ENCODE peak calls at places on chromosomes 1 and 21, in eight cellular contexts. D is AG10803; R is heart left ventricle; I is HuH-7; S is caudate nucleus; K is NCI-H345; V is stimulated activated CD8-positive, alpha-beta memory T cell treated with anti-CD3 and anti-CD28 coated beads, Interleukin-4, amount 100 ng/mL, for 24 hours; F is smooth muscle cell of the brain vasculature. X is an unnamed sample.

GRCh38 chr1:59265622-59266021 is 31.3 kb upstream of the FGGY start:
- DNase-seq in D (no peak), R (no peak), I (no peak), S (no peak), K (no peak), V (no peak), F (no peak), X (no peak)

GRCh38 chr1:178870944-178871343 is at the start of gene ANGPTL1:
- DNase-seq in D (peak), R (no peak), I (no peak), S (no peak), K (no peak), V (no peak), F (no peak), X (no peak)

GRCh38 chr21:46039891-46040660 is 57.8 kb upstream of the COL6A2 start:
- DNase-seq in D (no peak), R (no peak), I (no peak), S (no peak), K (no peak), V (no peak), F (no peak), X (no peak)

GRCh38 chr1:225511828-225512381 is 84.1 kb upstream of the LBR start:
- DNase-seq in D (no peak), R (no peak), I (no peak), S (no peak), K (no peak), V (no peak), F (no peak), X (no peak)

GRCh38 chr1:107727866-107728265 is 237.1 kb downstream of the VAV3 start:
- DNase-seq in D (peak), R (no peak), I (no peak), S (no peak), K (no peak), V (no peak), F (no peak), X (no peak)

GRCh38 chr1:70164350-70164749 is 41.0 kb downstream of the LRRC40 start:
- DNase-seq in D (no peak), R (no peak), I (no peak), S (no peak), K (no peak), V (no peak), F (no peak), X (no peak)

GRCh38 chr1:204577794-204578478 is 61.7 kb downstream of the MDM4 start:
- DNase-seq in D (no peak), R (no peak), I (no peak), S (no peak), K (no peak), V (no peak), F (no peak), X (no peak)

GRCh38 chr1:76237201-76237600 is 162.7 kb downstream of the ST6GALNAC3 start:
- DNase-seq in D (no peak), R (no peak), I (no peak), S (no peak), K (no peak), V (no peak), F (no peak), X (no peak)

GRCh38 chr1:23718482-23718881 is 24.8 kb upstream of the ELOA start:
- DNase-seq in D (peak), R (no peak), I (peak), S (no peak), K (no peak), V (no peak), F (peak), X (no peak)

GRCh38 chr1:182643699-182644098 is 39.5 kb upstream of the RGS16 start:
- DNase-seq in D (no peak), R (no peak), I (no peak), S (no peak), K (no peak), V (no peak), F (no peak), X (no peak)

GRCh38 chr1:172897738-172898137 is 153.0 kb downstream of the TNFSF18 start:
- DNase-seq in D (peak), R (no peak), I (no peak), S (no peak), K (no peak), V (no peak), F (no peak), X (no peak)

GRCh38 chr1:247407180-247407616 is 8.8 kb upstream of the NLRP3 start:
- DNase-seq in D (no peak), R (peak), I (no peak), S (no peak), K (no peak), V (peak), F (no peak), X (no peak)

GRCh38 chr1:45490121-45490622 is 791 bp downstream of the TESK2 start:
- DNase-seq in D (no peak), R (no peak), I (no peak), S (no peak), K (no peak), V (no peak), F (no peak), X (no peak)

GRCh38 chr1:25804244-25804963 is 4.4 kb downstream of the SELENON start:
- DNase-seq in D (no peak), R (no peak), I (no peak), S (no peak), K (no peak), V (no peak), F (no peak), X (no peak)

GRCh38 chr1:164803366-164803765 is 244.4 kb downstream of the PBX1 start:
- DNase-seq in D (peak), R (no peak), I (no peak), S (no peak), K (no peak), V (no peak), F (no peak), X (no peak)

GRCh38 chr1:63690966-63691365 is 82.9 kb upstream of the ROR1 start:
- DNase-seq in D (no peak), R (no peak), I (no peak), S (no peak), K (no peak), V (no peak), F (no peak), X (no peak)

GRCh38 chr1:219220945-219221344 is 47.3 kb downstream of the LYPLAL1 start:
- DNase-seq in D (no peak), R (peak), I (no peak), S (no peak), K (no peak), V (no peak), F (no peak), X (no peak)

GRCh38 chr1:107963601-107964396 is 1.2 kb downstream of the VAV3 start:
- DNase-seq in D (peak), R (peak), I (no peak), S (no peak), K (no peak), V (peak), F (no peak), X (no peak)

GRCh38 chr1:222979561-222979960 is 163.5 kb downstream of the TLR5 start:
- DNase-seq in D (no peak), R (no peak), I (no peak), S (no peak), K (no peak), V (no peak), F (no peak), X (no peak)

GRCh38 chr21:46229133-46229922 is 754 bp upstream of the LSS start:
- DNase-seq in D (no peak), R (no peak), I (peak), S (no peak), K (peak), V (no peak), F (no peak), X (no peak)

GRCh38 chr1:203628997-203629508 is 2.4 kb downstream of the ATP2B4 start:
- DNase-seq in D (no peak), R (no peak), I (no peak), S (no peak), K (no peak), V (no peak), F (no peak), X (no peak)

GRCh38 chr21:37380349-37381323 is 14.1 kb downstream of the DYRK1A start:
- DNase-seq in D (no peak), R (peak), I (no peak), S (no peak), K (no peak), V (no peak), F (no peak), X (no peak)

GRCh38 chr1:215201301-215201700 is 118.8 kb downstream of the KCNK2 start:
- DNase-seq in D (peak), R (no peak), I (no peak), S (no peak), K (no peak), V (no peak), F (no peak), X (no peak)

GRCh38 chr1:56073614-56074356 is 505.6 kb downstream of the PLPP3 start:
- DNase-seq in D (peak), R (peak), I (no peak), S (no peak), K (no peak), V (no peak), F (peak), X (no peak)

GRCh38 chr1:151989131-151989868 is 4.4 kb downstream of the S100A10 start:
- DNase-seq in D (peak), R (peak), I (no peak), S (no peak), K (no peak), V (no peak), F (no peak), X (no peak)

GRCh38 chr21:44711327-44712202 is at the start of gene TSPEAR:
- DNase-seq in D (no peak), R (no peak), I (no peak), S (no peak), K (peak), V (no peak), F (no peak), X (no peak)

GRCh38 chr1:41361495-41362356 is 492 bp downstream of the FOXO6 start:
- DNase-seq in D (no peak), R (no peak), I (peak), S (no peak), K (no peak), V (no peak), F (no peak), X (no peak)